ENCODE peak calls at places on chromosomes 4 and X, in nine cellular contexts. H is T-helper 1 cell, D is skeletal muscle cell, R is dermis microvascular lymphatic vessel endothelial cell, O is NCI-H748 treated with DMSO at 0.1 percent for 48 hours, V is HT-29, L is GM13976, P is GM06990, A is LoVo. E is an unnamed sample.
A peak's percentile ranks its signal among the peaks of the same experiment; 100 is the strongest.

GRCh38 chr4:168502886-168503285 is 6.0 kb downstream of the PALLD start:
- DNase-seq in V (no peak), O (no peak), R (no peak), A (no peak), H (no peak), L (no peak), D (no peak), P (no peak), E (no peak)

GRCh38 chrX:50211510-50211909 is 6.9 kb downstream of the CCNB3 start:
- DNase-seq in P (no peak), V (peak; percentile 37), H (no peak), D (no peak), R (no peak), L (no peak), A (peak; percentile 9), O (peak; percentile 4), E (peak; percentile 31)

GRCh38 chr4:130071746-130072145 is 975.8 kb downstream of the C4orf33 start:
- DNase-seq in L (no peak), A (no peak), P (no peak), D (no peak), V (no peak), O (no peak), H (no peak), R (no peak), E (no peak)

GRCh38 chr4:185880571-185880970 is 68.6 kb upstream of the SORBS2 start:
- DNase-seq in H (no peak), D (no peak), P (no peak), R (no peak), V (no peak), A (no peak), O (peak; percentile 9), L (no peak), E (no peak)

GRCh38 chr4:186651624-186652023 is 72.0 kb downstream of the FAT1 start:
- DNase-seq in P (no peak), R (peak; percentile 49), H (no peak), A (no peak), V (no peak), O (peak; percentile 13), D (no peak), L (no peak), E (no peak)

GRCh38 chrX:75997692-75998091 is 175.2 kb upstream of the PBDC1 start:
- DNase-seq in R (no peak), A (no peak), O (no peak), D (no peak), V (no peak), H (no peak), L (no peak), P (no peak), E (no peak)

GRCh38 chr4:186481998-186482790 is 73.2 kb downstream of the MTNR1A start:
- DNase-seq in H (no peak), O (no peak), D (no peak), P (no peak), A (no peak), V (no peak), L (no peak), R (no peak), E (no peak)

GRCh38 chr4:153248641-153249198 is 44.5 kb downstream of the TRIM2 start:
- DNase-seq in P (no peak), A (no peak), D (no peak), V (no peak), R (no peak), L (no peak), O (peak; percentile 42), H (no peak), E (no peak)

GRCh38 chr4:181168406-181168805 is 1074.8 kb upstream of the TENM3 start:
- DNase-seq in O (no peak), V (no peak), A (no peak), L (no peak), R (no peak), H (no peak), P (no peak), D (no peak), E (no peak)

GRCh38 chr4:168995537-168996295 is 14.3 kb downstream of the CBR4 start:
- DNase-seq in L (no peak), P (no peak), R (no peak), H (no peak), A (no peak), D (no peak), V (peak; percentile 45), O (no peak), E (no peak)

GRCh38 chrX:30612250-30612655 is 34.7 kb upstream of the TASL start:
- DNase-seq in P (no peak), O (peak; percentile 18), V (no peak), L (no peak), D (no peak), A (no peak), R (no peak), H (no peak), E (no peak)

GRCh38 chr4:7196283-7196651 is 3.9 kb downstream of the SORCS2 start:
- DNase-seq in R (no peak), P (no peak), V (no peak), D (no peak), H (no peak), O (no peak), A (no peak), L (no peak), E (no peak)

GRCh38 chr4:72568959-72569718 is at the start of gene ADAMTS3:
- DNase-seq in A (no peak), L (peak; percentile 48), O (no peak), V (no peak), P (peak; percentile 11), H (no peak), R (no peak), D (peak; percentile 17), E (no peak)

GRCh38 chrX:140586951-140587350 is 82.1 kb upstream of the SOX3 start:
- DNase-seq in D (no peak), H (no peak), L (no peak), R (no peak), O (no peak), P (no peak), A (no peak), V (no peak), E (no peak)

GRCh38 chrX:35919536-35920309 is at the start of gene CFAP47:
- DNase-seq in V (no peak), A (no peak), P (no peak), L (no peak), H (no peak), D (no peak), R (no peak), O (peak; percentile 4), E (no peak)

GRCh38 chrX:106707771-106708454 is 18.6 kb upstream of the RNF128 start:
- DNase-seq in D (peak; percentile 76), R (no peak), V (peak; percentile 54), L (no peak), H (no peak), A (peak; percentile 14), P (no peak), O (no peak), E (no peak)

GRCh38 chr4:6499241-6499605 is 26.8 kb upstream of the PPP2R2C start:
- DNase-seq in P (no peak), H (no peak), L (no peak), D (no peak), A (no peak), R (no peak), O (no peak), V (no peak), E (no peak)

GRCh38 chrX:47145408-47146120 is 543 bp downstream of the RBM10 start:
- DNase-seq in P (no peak), H (no peak), A (no peak), R (no peak), L (peak; percentile 21), V (no peak), O (no peak), D (no peak), E (no peak)

GRCh38 chr4:6532658-6533057 is 42.3 kb upstream of the MAN2B2 start:
- DNase-seq in H (no peak), P (no peak), D (no peak), L (no peak), A (no peak), O (no peak), V (no peak), R (no peak), E (no peak)

GRCh38 chr4:47203593-47203992 is 172.2 kb downstream of the GABRB1 start:
- DNase-seq in P (no peak), V (no peak), R (no peak), O (no peak), A (no peak), L (no peak), D (no peak), H (no peak), E (no peak)

E was measured in HL-60.